ENCODE peak calls at places on chromosome 2, in four cellular contexts. B is brain microvascular endothelial cell, P is NB4, N is cerebellum. Z is an unnamed sample.
A peak's percentile ranks its signal among the peaks of the same experiment; 100 is the strongest.

GRCh38 chr2:151053661-151053990 is 208.0 kb downstream of the RBM43 start:
- DNase-seq in P (no peak), B (no peak), N (no peak), Z (no peak)

GRCh38 chr2:129863350-129863749 is 116.1 kb upstream of the RAB6C start:
- DNase-seq in N (no peak), P (no peak), B (no peak), Z (no peak)

GRCh38 chr2:171902840-171903420 is 8.9 kb upstream of the SLC25A12 start:
- DNase-seq in B (no peak), P (no peak), N (no peak), Z (no peak)

GRCh38 chr2:40440835-40441234 is 11.1 kb downstream of the SLC8A1 start:
- DNase-seq in N (no peak), B (no peak), P (peak; percentile 57), Z (no peak)

GRCh38 chr2:149329068-149329467 is 1.3 kb upstream of the LYPD6 start:
- DNase-seq in B (no peak), P (peak; percentile 71), N (no peak), Z (peak; percentile 73)

GRCh38 chr2:96618599-96619283 is 19.4 kb downstream of the KANSL3 start:
- DNase-seq in N (no peak), B (no peak), P (no peak), Z (no peak)

GRCh38 chr2:191036365-191036764 is 22.4 kb upstream of the STAT1 start:
- DNase-seq in B (no peak), P (no peak), N (no peak), Z (no peak)

GRCh38 chr2:178924817-178925216 is 117.6 kb upstream of the TTN start:
- DNase-seq in N (no peak), P (no peak), B (no peak), Z (no peak)

GRCh38 chr2:159015174-159015573 is 46.7 kb downstream of the TANC1 start:
- DNase-seq in P (no peak), N (no peak), B (no peak), Z (no peak)

GRCh38 chr2:190664240-190664639 is 15.4 kb downstream of the NAB1 start:
- DNase-seq in N (no peak), P (no peak), B (peak; percentile 66), Z (no peak)

GRCh38 chr2:239157766-239158165 is 243.1 kb downstream of the HDAC4 start:
- DNase-seq in B (no peak), P (no peak), N (no peak), Z (no peak)

GRCh38 chr2:151878655-151879563 is 50.7 kb upstream of the ARL5A start:
- DNase-seq in N (no peak), B (no peak), P (peak; percentile 87), Z (no peak)

GRCh38 chr2:141195087-141195486 is 935.7 kb downstream of the LRP1B start:
- DNase-seq in P (no peak), B (no peak), N (no peak), Z (no peak)

GRCh38 chr2:126527836-126528490 is 128.0 kb upstream of the GYPC start:
- DNase-seq in P (peak; percentile 73), B (peak; percentile 58), N (no peak), Z (peak; percentile 15)

GRCh38 chr2:128505150-128505490 is 186.5 kb upstream of the HS6ST1 start:
- DNase-seq in P (no peak), N (peak; percentile 75), B (no peak), Z (no peak)

GRCh38 chr2:204749319-204749718 is 204.0 kb downstream of the PARD3B start:
- DNase-seq in B (peak; percentile 61), N (no peak), P (no peak), Z (no peak)

Z was measured in HuH-7.5.